ENCODE peak calls at places on chromosomes 5 and 9, in eight cellular contexts. X is CD8-positive, alpha-beta T cell; H is esophagus muscularis mucosa; L is choroid plexus epithelial cell; O is LNCaP clone FGC; U is kidney epithelial cell; Q is AG04450; E is brain microvascular endothelial cell. Y is an unnamed sample.

GRCh38 chr5:148855249-148856008 is 29.0 kb downstream of the ADRB2 start:
- DNase-seq in L (peak; percentile 7), E (no peak), U (no peak), O (no peak), Q (no peak), X (peak; percentile 18), H (no peak), Y (no peak)

GRCh38 chr5:1793966-1794895 is 5.4 kb downstream of the MRPL36 start:
- DNase-seq in L (peak; percentile 92), Q (peak; percentile 76), U (no peak), E (peak; percentile 98), H (no peak), X (no peak), O (no peak), Y (peak; percentile 36)

GRCh38 chr9:74025402-74025894 is 471.7 kb upstream of the RORB start:
- DNase-seq in H (no peak), O (no peak), E (no peak), X (no peak), U (no peak), L (peak; percentile 95), Q (no peak), Y (no peak)

GRCh38 chr9:130756460-130757152 is 63.0 kb downstream of the EXOSC2 start:
- DNase-seq in X (no peak), Q (no peak), H (no peak), L (no peak), O (no peak), E (no peak), U (no peak), Y (no peak)

GRCh38 chr5:176731506-176732192 is 78.7 kb upstream of the UNC5A start:
- DNase-seq in U (no peak), Q (no peak), H (no peak), E (no peak), O (no peak), L (no peak), X (no peak), Y (no peak)

GRCh38 chr9:37700131-37700530 is 49.4 kb downstream of the FRMPD1 start:
- DNase-seq in E (no peak), O (no peak), L (no peak), H (no peak), X (no peak), U (no peak), Q (no peak), Y (no peak)

GRCh38 chr5:179416906-179417470 is 71.7 kb upstream of the ADAMTS2 start:
- DNase-seq in E (no peak), L (no peak), Q (no peak), H (no peak), O (no peak), X (no peak), U (no peak), Y (no peak)

GRCh38 chr5:12114075-12114474 is 209.8 kb upstream of the CTNND2 start:
- DNase-seq in Q (no peak), O (no peak), H (no peak), L (no peak), U (no peak), X (no peak), E (no peak), Y (no peak)

GRCh38 chr9:331197-331596 is 116.5 kb downstream of the DOCK8 start:
- DNase-seq in E (no peak), U (no peak), X (no peak), Q (no peak), L (no peak), H (no peak), O (no peak), Y (no peak)

GRCh38 chr5:19928556-19929421 is 59.2 kb downstream of the CDH18 start:
- DNase-seq in H (no peak), X (no peak), O (no peak), E (peak; percentile 68), L (peak; percentile 87), U (peak; percentile 81), Q (peak; percentile 46), Y (no peak)

GRCh38 chr5:140926903-140927573 is 939 bp downstream of the PCDHAC1 start:
- DNase-seq in U (no peak), E (no peak), H (no peak), X (no peak), Q (no peak), O (no peak), L (peak; percentile 3), Y (no peak)

GRCh38 chr5:41649659-41650058 is 139.3 kb upstream of the PLCXD3 start:
- DNase-seq in L (peak; percentile 64), H (no peak), O (no peak), E (peak; percentile 88), Q (peak; percentile 13), X (no peak), U (no peak), Y (no peak)

GRCh38 chr5:35651002-35651756 is 33.5 kb downstream of the SPEF2 start:
- DNase-seq in L (peak; percentile 78), O (peak; percentile 7), X (peak; percentile 63), H (no peak), U (no peak), E (peak; percentile 56), Q (peak; percentile 21), Y (peak; percentile 45)

GRCh38 chr9:98176391-98177259 is 15.8 kb downstream of the CORO2A start:
- DNase-seq in U (no peak), O (no peak), E (no peak), Q (no peak), L (no peak), H (no peak), X (no peak), Y (peak; percentile 62)

GRCh38 chr9:97564291-97565175 is 63.1 kb downstream of the TMOD1 start:
- DNase-seq in E (peak; percentile 63), O (peak; percentile 57), H (no peak), L (peak; percentile 57), U (peak; percentile 16), X (no peak), Q (peak; percentile 49), Y (no peak)

GRCh38 chr9:72753261-72753893 is 199.5 kb downstream of the ALDH1A1 start:
- DNase-seq in X (no peak), H (no peak), L (peak; percentile 53), O (no peak), E (peak; percentile 3), U (no peak), Q (no peak), Y (no peak)

GRCh38 chr9:69193685-69194032 is 19.6 kb downstream of the TJP2 start:
- DNase-seq in U (no peak), O (no peak), L (no peak), H (no peak), Q (no peak), E (no peak), X (no peak), Y (no peak)

GRCh38 chr5:54956922-54957321 is 28.5 kb downstream of the ESM1 start:
- DNase-seq in O (no peak), H (no peak), U (no peak), X (no peak), Q (no peak), E (no peak), L (no peak), Y (no peak)

GRCh38 chr5:54965806-54966205 is 19.6 kb downstream of the ESM1 start:
- DNase-seq in O (no peak), U (no peak), H (no peak), E (no peak), X (no peak), Q (no peak), L (peak; percentile 12), Y (no peak)

GRCh38 chr5:54964405-54964804 is 21.0 kb downstream of the ESM1 start:
- DNase-seq in X (no peak), L (no peak), O (no peak), H (no peak), E (no peak), U (no peak), Q (no peak), Y (no peak)

GRCh38 chr5:54959673-54960418 is 25.5 kb downstream of the ESM1 start:
- DNase-seq in O (no peak), E (peak; percentile 12), Q (no peak), X (no peak), L (peak; percentile 56), U (no peak), H (peak; percentile 47), Y (no peak)
- TF ChIP-seq CTCF in O (peak; percentile 49), E (peak; percentile 65), Q (peak; percentile 39), X (no peak), L (peak; percentile 72), U (peak; percentile 33), H (no peak), Y (peak; percentile 20)

DNA sequence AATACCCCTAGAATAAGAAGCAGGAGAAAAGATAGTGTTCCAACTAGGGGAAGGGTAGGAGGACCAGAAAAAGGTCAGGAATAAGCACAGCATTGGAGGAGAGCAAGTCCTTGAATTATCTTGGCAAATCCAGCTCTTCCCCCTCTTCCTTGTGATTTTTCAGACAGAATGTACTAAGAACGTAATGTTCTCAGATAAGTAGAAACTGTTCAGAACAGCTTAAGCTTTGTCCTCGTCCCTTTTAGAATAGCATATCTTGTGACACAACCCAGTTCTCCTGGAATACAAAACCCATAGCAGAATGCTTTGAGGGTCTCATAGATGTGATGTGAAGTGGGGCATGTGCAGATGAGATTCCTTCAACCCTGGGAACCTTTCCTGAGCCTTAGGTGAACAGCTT is 97.4 kb downstream of the EMB start:
- DNase-seq in Q (no peak), E (no peak), H (no peak), U (no peak), L (no peak), O (no peak), X (no peak), Y (no peak)
- H3K4me3 ChIP-seq in Q (no peak overlapping the region), E (no peak overlapping the region), H (no peak overlapping the region), U (no peak overlapping the region), L (no peak overlapping the region), O (no peak overlapping the region), X (no peak overlapping the region), Y (no peak overlapping the region)

DNA sequence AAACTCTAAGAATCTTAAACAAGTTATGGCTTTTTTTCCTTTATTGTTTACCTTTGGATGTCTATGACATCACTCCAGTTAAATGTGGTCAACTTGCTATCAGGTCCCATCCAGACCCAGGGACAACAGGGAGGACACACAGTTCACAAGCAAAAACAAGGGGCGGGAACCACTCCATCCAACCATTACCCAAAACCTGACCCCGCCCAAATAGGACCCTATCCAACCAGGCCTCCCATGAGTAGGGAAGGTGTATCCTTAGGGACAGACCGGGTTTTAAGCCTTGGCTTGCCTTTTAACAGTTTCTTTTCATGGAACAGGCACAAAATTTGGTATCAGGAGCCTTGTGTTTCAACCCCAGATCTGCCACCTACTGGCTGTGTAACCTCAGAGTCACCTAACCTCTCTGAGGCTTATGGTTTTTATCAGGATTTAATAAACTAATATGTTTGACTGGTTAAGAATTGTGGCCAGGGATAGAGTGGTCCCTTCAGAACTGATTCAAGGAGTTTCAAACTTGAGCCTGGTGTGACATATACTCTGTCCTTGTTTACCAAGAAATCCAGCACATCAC is 127.7 kb upstream of the RAD23B start:
- DNase-seq in L (no peak), Q (no peak), O (no peak), E (no peak), X (no peak), U (no peak), H (no peak), Y (no peak)
- TF ChIP-seq CTCF in L (peak; percentile 27), Q (no peak), O (peak; percentile 29), E (peak; percentile 43), X (no peak), U (peak; percentile 18), H (no peak), Y (no peak)

GRCh38 chr9:35649431-35650340 is 1.0 kb downstream of the SIT1 start:
- DNase-seq in U (no peak), Q (no peak), E (no peak), O (no peak), L (no peak), X (peak; percentile 47), H (no peak), Y (no peak)
- H3K4me3 ChIP-seq in U (no peak overlapping the region), Q (no peak overlapping the region), E (no peak overlapping the region), O (no peak overlapping the region), L (no peak overlapping the region), X (peak overlapping the region; percentile 59), H (peak overlapping the region; percentile 32), Y (no peak overlapping the region)

GRCh38 chr5:133919148-133920136 is 49.0 kb downstream of the C5orf15 start:
- DNase-seq in U (no peak), Q (no peak), O (no peak), X (no peak), E (no peak), L (no peak), H (no peak), Y (no peak)
- TF ChIP-seq CTCF in U (no peak), Q (peak; percentile 12), O (peak; percentile 6), X (no peak), E (no peak), L (peak; percentile 16), H (no peak), Y (no peak)

Y was measured in Caco-2.